ENCODE peak calls at places on chromosomes 5 and 9, in nine cellular contexts. A is GM23248; R is fibroblast of pulmonary artery; U is stimulated activated CD4-positive, alpha-beta T cell treated with anti-CD3 and anti-CD28 coated beads, Interleukin-2, amount 100 ng/mL, for 48 hours; K is tibial artery; I is body of pancreas; T is NCI-H1092; W is epithelial cell of esophagus; F is SIG-M5. N is an unnamed sample.

GRCh38 chr9:82706781-82707180 is 356.2 kb downstream of the RASEF start:
- DNase-seq in A (no peak), R (no peak), U (no peak), K (no peak), I (no peak), T (no peak), W (no peak), F (no peak), N (no peak)

GRCh38 chr9:19464764-19465570 is 56.2 kb downstream of the ACER2 start:
- DNase-seq in A (peak; percentile 92), R (peak; percentile 88), U (peak; percentile 71), K (peak; percentile 72), I (peak; percentile 94), T (peak; percentile 76), W (peak; percentile 79), F (no peak), N (peak; percentile 82)

GRCh38 chr9:127707766-127708165 is 978 bp downstream of the CFAP157 start:
- DNase-seq in A (peak; percentile 12), R (no peak), U (no peak), K (no peak), I (no peak), T (no peak), W (peak; percentile 32), F (no peak), N (no peak)

GRCh38 chr9:124267271-124267807 is 9.6 kb downstream of the NEK6 start:
- DNase-seq in A (peak; percentile 96), R (peak; percentile 83), U (no peak), K (peak; percentile 91), I (peak; percentile 65), T (peak; percentile 52), W (peak; percentile 87), F (no peak), N (no peak)

GRCh38 chr9:115291841-115292240 is 173.9 kb upstream of the TNC start:
- DNase-seq in A (peak; percentile 57), R (no peak), U (no peak), K (no peak), I (no peak), T (no peak), W (peak; percentile 90), F (no peak), N (no peak)

GRCh38 chr9:93017621-93018020 is 40.9 kb upstream of the SUSD3 start:
- DNase-seq in A (no peak), R (no peak), U (no peak), K (peak; percentile 42), I (no peak), T (no peak), W (no peak), F (no peak), N (peak; percentile 44)

GRCh38 chr5:176806137-176806536 is 4.2 kb upstream of the UNC5A start:
- DNase-seq in A (peak; percentile 35), R (peak; percentile 45), U (no peak), K (no peak), I (no peak), T (no peak), W (peak; percentile 41), F (no peak), N (no peak)

GRCh38 chr5:177317959-177318377 is 6.3 kb upstream of the MXD3 start:
- DNase-seq in A (peak; percentile 82), R (peak; percentile 88), U (peak; percentile 76), K (no peak), I (peak; percentile 92), T (peak; percentile 21), W (peak; percentile 82), F (no peak), N (no peak)

GRCh38 chr9:76451234-76451633 is 7.7 kb upstream of the GCNT1 start:
- DNase-seq in A (peak; percentile 96), R (peak; percentile 87), U (no peak), K (no peak), I (no peak), T (no peak), W (peak; percentile 54), F (no peak), N (no peak)

GRCh38 chr5:53170748-53171349 is 61.3 kb upstream of the MOCS2 start:
- DNase-seq in A (peak; percentile 69), R (peak; percentile 66), U (no peak), K (no peak), I (no peak), T (no peak), W (peak; percentile 66), F (no peak), N (no peak)

GRCh38 chr9:99445377-99445891 is 223.4 kb downstream of the SEC61B start:
- DNase-seq in A (peak; percentile 98), R (peak; percentile 83), U (no peak), K (peak; percentile 83), I (no peak), T (no peak), W (peak; percentile 94), F (no peak), N (no peak)

GRCh38 chr5:173429489-173430150 is 101.4 kb upstream of the STC2 start:
- DNase-seq in A (peak; percentile 54), R (no peak), U (no peak), K (no peak), I (no peak), T (no peak), W (peak; percentile 9), F (no peak), N (no peak)

GRCh38 chr9:131276891-131277672 is 772 bp upstream of the FAM78A start:
- DNase-seq in A (peak; percentile 32), R (no peak), U (no peak), K (peak; percentile 66), I (no peak), T (no peak), W (no peak), F (no peak), N (no peak)

GRCh38 chr5:102856374-102856748 is 101.3 kb downstream of the PAM start:
- DNase-seq in A (peak; percentile 91), R (peak; percentile 37), U (no peak), K (no peak), I (no peak), T (no peak), W (peak; percentile 42), F (no peak), N (no peak)

GRCh38 chr9:37913480-37914153 is 9.7 kb upstream of the SLC25A51 start:
- DNase-seq in A (peak; percentile 77), R (peak; percentile 79), U (peak; percentile 85), K (peak; percentile 88), I (peak; percentile 83), T (peak; percentile 78), W (peak; percentile 81), F (peak; percentile 49), N (peak; percentile 85)

GRCh38 chr5:139415221-139415861 is 11.5 kb upstream of the SPATA24 start:
- DNase-seq in A (no peak), R (no peak), U (no peak), K (no peak), I (no peak), T (no peak), W (peak; percentile 90), F (no peak), N (no peak)

GRCh38 chr9:136506425-136506824 is 23.6 kb upstream of the SEC16A start:
- DNase-seq in A (no peak), R (no peak), U (no peak), K (no peak), I (no peak), T (no peak), W (no peak), F (no peak), N (no peak)

GRCh38 chr5:149397530-149397929 is 18.4 kb upstream of the IL17B start:
- DNase-seq in A (peak; percentile 94), R (peak; percentile 91), U (no peak), K (no peak), I (peak; percentile 14), T (no peak), W (no peak), F (no peak), N (no peak)

GRCh38 chr9:77563205-77563604 is 84.9 kb downstream of the GNA14 start:
- DNase-seq in A (no peak), R (peak; percentile 32), U (no peak), K (no peak), I (no peak), T (no peak), W (no peak), F (no peak), N (no peak)

GRCh38 chr9:124285903-124286291 is 28.1 kb downstream of the NEK6 start:
- DNase-seq in A (peak; percentile 92), R (peak; percentile 98), U (no peak), K (peak; percentile 96), I (peak; percentile 57), T (no peak), W (no peak), F (peak; percentile 48), N (no peak)

GRCh38 chr5:135437796-135438560 is 9.2 kb downstream of the DCANP1 start:
- DNase-seq in A (peak; percentile 94), R (peak; percentile 84), U (no peak), K (no peak), I (peak; percentile 56), T (peak; percentile 62), W (peak; percentile 60), F (no peak), N (peak; percentile 57)

GRCh38 chr9:77438653-77439052 is 209.5 kb downstream of the GNA14 start:
- DNase-seq in A (no peak), R (peak; percentile 46), U (no peak), K (no peak), I (peak; percentile 20), T (no peak), W (no peak), F (no peak), N (no peak)

GRCh38 chr5:17216974-17217325 is 481 bp upstream of the BASP1 start:
- DNase-seq in A (peak; percentile 55), R (peak; percentile 61), U (no peak), K (peak; percentile 72), I (no peak), T (peak; percentile 78), W (peak; percentile 35), F (no peak), N (peak; percentile 79)

GRCh38 chr9:75086443-75087278 is 1.3 kb downstream of the NMRK1 start:
- DNase-seq in A (peak; percentile 5), R (no peak), U (no peak), K (no peak), I (peak; percentile 47), T (no peak), W (peak; percentile 27), F (no peak), N (no peak)

GRCh38 chr5:174175869-174176268 is 130.4 kb downstream of the NSG2 start:
- DNase-seq in A (no peak), R (no peak), U (no peak), K (no peak), I (no peak), T (no peak), W (no peak), F (no peak), N (no peak)

GRCh38 chr9:127122176-127123151 is at the start of gene ANGPTL2:
- DNase-seq in A (peak; percentile 95), R (peak; percentile 97), U (no peak), K (peak; percentile 96), I (peak; percentile 77), T (peak; percentile 66), W (peak; percentile 62), F (no peak), N (peak; percentile 84)

GRCh38 chr9:136890661-136891060 is 4.3 kb downstream of the TRAF2 start:
- DNase-seq in A (no peak), R (no peak), U (no peak), K (no peak), I (no peak), T (no peak), W (no peak), F (no peak), N (no peak)

GRCh38 chr5:36529142-36529541 is 77.3 kb upstream of the SLC1A3 start:
- DNase-seq in A (no peak), R (no peak), U (no peak), K (no peak), I (no peak), T (no peak), W (no peak), F (peak; percentile 58), N (no peak)

GRCh38 chr5:36458746-36459145 is 147.7 kb upstream of the SLC1A3 start:
- DNase-seq in A (no peak), R (no peak), U (no peak), K (no peak), I (no peak), T (no peak), W (no peak), F (no peak), N (no peak)

GRCh38 chr5:39256472-39256871 is 37.1 kb upstream of the FYB1 start:
- DNase-seq in A (peak; percentile 89), R (peak; percentile 87), U (no peak), K (no peak), I (no peak), T (no peak), W (peak; percentile 93), F (no peak), N (no peak)

GRCh38 chr9:120374239-120374638 is 205.7 kb downstream of the CDK5RAP2 start:
- DNase-seq in A (no peak), R (no peak), U (no peak), K (no peak), I (no peak), T (no peak), W (no peak), F (no peak), N (no peak)

N was measured in type B pancreatic cell.